ENCODE peak calls at places on chromosomes 12 and 14, in eight cellular contexts. Y is sigmoid colon, J is suprapubic skin, O is stomach, A is gastrocnemius medialis, F is A549, N is upper lobe of left lung, C is body of pancreas. T is an unnamed sample.

GRCh38 chr14:25757364-25757763 is 707.4 kb upstream of the STXBP6 start:
- DNase-seq in Y (no peak), O (no peak), N (no peak), C (no peak), A (no peak), F (no peak), J (no peak), T (no peak)

GRCh38 chr12:121828306-121828705 is 24.5 kb downstream of the SETD1B start:
- DNase-seq in O (no peak), N (no peak), A (no peak), F (no peak), Y (no peak), J (no peak), C (no peak), T (no peak)

GRCh38 chr14:34374998-34375740 is 86.9 kb downstream of the SPTSSA start:
- DNase-seq in F (no peak), A (no peak), J (no peak), N (no peak), C (no peak), Y (no peak), O (no peak), T (no peak)

GRCh38 chr12:131131077-131131807 is 177.5 kb downstream of the ADGRD1 start:
- DNase-seq in J (peak), O (no peak), C (no peak), F (no peak), N (peak), Y (peak), A (no peak), T (peak)

GRCh38 chr12:78361683-78362082 is 502.9 kb upstream of the SYT1 start:
- DNase-seq in C (no peak), Y (no peak), J (no peak), O (no peak), A (no peak), N (no peak), F (no peak), T (no peak)

GRCh38 chr12:116609715-116610114 is 50.5 kb downstream of the MAP1LC3B2 start:
- DNase-seq in J (no peak), A (no peak), O (no peak), C (no peak), F (no peak), Y (no peak), N (no peak), T (no peak)

GRCh38 chr12:13962699-13963098 is 18.7 kb downstream of the GRIN2B start:
- DNase-seq in J (no peak), N (peak), C (peak), Y (no peak), A (no peak), O (no peak), F (peak), T (no peak)

GRCh38 chr12:117486840-117487659 is 125.6 kb upstream of the NOS1 start:
- DNase-seq in N (peak), F (peak), C (peak), Y (no peak), J (no peak), A (peak), O (peak), T (no peak)

GRCh38 chr12:29415111-29415510 is 34.1 kb upstream of the ERGIC2 start:
- DNase-seq in J (no peak), N (no peak), A (no peak), C (no peak), Y (no peak), F (no peak), O (no peak), T (no peak)

GRCh38 chr12:124761056-124761455 is 102.6 kb downstream of the SCARB1 start:
- DNase-seq in C (no peak), Y (no peak), O (no peak), A (no peak), F (no peak), N (no peak), J (no peak), T (no peak)

GRCh38 chr14:35435177-35435576 is 30.6 kb upstream of the NFKBIA start:
- DNase-seq in O (no peak), N (no peak), C (no peak), A (no peak), F (no peak), Y (no peak), J (no peak), T (no peak)

GRCh38 chr12:124422142-124422569 is 127.3 kb downstream of the RFLNA start:
- DNase-seq in N (peak), Y (no peak), F (peak), J (no peak), C (peak), A (no peak), O (peak), T (no peak)

GRCh38 chr12:127607146-127607725 is 659.7 kb upstream of the TMEM132C start:
- DNase-seq in A (no peak), F (no peak), C (no peak), N (no peak), J (no peak), O (no peak), Y (no peak), T (no peak)

GRCh38 chr14:32021341-32021740 is 55.8 kb upstream of the ARHGAP5 start:
- DNase-seq in N (no peak), Y (no peak), O (no peak), A (no peak), C (no peak), F (no peak), J (no peak), T (no peak)

GRCh38 chr12:87021400-87021799 is 765.2 kb upstream of the MGAT4C start:
- DNase-seq in C (no peak), J (no peak), F (no peak), O (no peak), A (no peak), Y (no peak), N (no peak), T (no peak)

GRCh38 chr12:124453419-124454351 is 113.7 kb downstream of the NCOR2 start:
- DNase-seq in F (peak), O (peak), A (peak), N (peak), J (no peak), C (peak), Y (peak), T (peak)

GRCh38 chr14:41749425-41749824 is 142.7 kb downstream of the LRFN5 start:
- DNase-seq in O (no peak), J (no peak), C (no peak), N (no peak), F (no peak), A (no peak), Y (no peak), T (no peak)

GRCh38 chr14:36346052-36346451 is 25.6 kb upstream of the MBIP start:
- DNase-seq in F (no peak), C (no peak), Y (no peak), A (no peak), O (no peak), N (no peak), J (no peak), T (no peak)

GRCh38 chr12:17593715-17594406 is 496.1 kb downstream of the RERGL start:
- DNase-seq in O (no peak), C (no peak), F (no peak), A (no peak), Y (no peak), J (no peak), N (no peak), T (no peak)

GRCh38 chr12:49883065-49883464 is 20.6 kb downstream of the FAIM2 start:
- DNase-seq in F (no peak), O (no peak), J (no peak), C (no peak), N (no peak), A (no peak), Y (peak), T (no peak)

GRCh38 chr14:23538785-23539184 is 12.8 kb downstream of the ZFHX2 start:
- DNase-seq in A (no peak), Y (no peak), O (no peak), N (no peak), J (no peak), F (no peak), C (no peak), T (no peak)

GRCh38 chr14:71833476-71833875 is 98.8 kb upstream of the RGS6 start:
- DNase-seq in F (no peak), N (no peak), J (no peak), A (no peak), Y (no peak), C (no peak), O (no peak), T (no peak)

GRCh38 chr12:24069532-24070395 is 120.3 kb upstream of the SOX5 start:
- DNase-seq in C (peak), Y (no peak), N (no peak), O (no peak), J (no peak), F (no peak), A (no peak), T (no peak)

GRCh38 chr12:10016881-10017280 is 6.5 kb downstream of the CLEC12B start:
- DNase-seq in O (no peak), A (no peak), C (no peak), J (no peak), F (peak), N (no peak), Y (no peak), T (no peak)

GRCh38 chr14:73025544-73025943 is 1.4 kb downstream of the ZFYVE1 start:
- DNase-seq in Y (no peak), N (no peak), C (no peak), A (no peak), F (no peak), J (no peak), O (no peak), T (no peak)

GRCh38 chr12:132620893-132621656 is 2.5 kb downstream of the P2RX2 start:
- DNase-seq in A (no peak), O (no peak), Y (no peak), J (no peak), N (no peak), F (no peak), C (no peak), T (no peak)

GRCh38 chr12:113777751-113778150 is 188.4 kb downstream of the RBM19 start:
- DNase-seq in C (no peak), A (no peak), F (no peak), N (no peak), O (no peak), J (no peak), Y (no peak), T (no peak)

GRCh38 chr14:42110167-42110566 is 503.5 kb downstream of the LRFN5 start:
- DNase-seq in A (no peak), C (no peak), N (no peak), O (no peak), J (no peak), F (peak), Y (no peak), T (no peak)

GRCh38 chr14:51155331-51155730 is 60.4 kb upstream of the TRIM9 start:
- DNase-seq in O (no peak), A (no peak), Y (no peak), J (no peak), N (no peak), F (no peak), C (no peak), T (no peak)

GRCh38 chr12:116259800-116260589 is 17.5 kb downstream of the MED13L start:
- DNase-seq in F (no peak), A (no peak), O (no peak), C (no peak), N (no peak), J (no peak), Y (no peak), T (no peak)

GRCh38 chr12:7877421-7877820 is 4.7 kb upstream of the SLC2A14 start:
- DNase-seq in C (no peak), A (no peak), Y (no peak), F (no peak), N (no peak), O (no peak), J (no peak), T (no peak)

GRCh38 chr12:104596128-104596799 is 139.5 kb downstream of the CHST11 start:
- DNase-seq in Y (peak), F (no peak), C (no peak), O (no peak), A (peak), J (peak), N (no peak), T (peak)

GRCh38 chr12:59404109-59404650 is 191.6 kb upstream of the SLC16A7 start:
- DNase-seq in F (no peak), N (no peak), J (no peak), O (no peak), A (no peak), Y (no peak), C (no peak), T (no peak)

GRCh38 chr12:40099423-40099853 is 6.4 kb downstream of the SLC2A13 start:
- DNase-seq in C (peak), Y (no peak), J (no peak), F (peak), A (no peak), O (no peak), N (no peak), T (peak)

GRCh38 chr12:93785262-93786010 is 108.3 kb downstream of the CRADD start:
- DNase-seq in Y (peak), O (no peak), A (peak), F (peak), C (peak), J (no peak), N (no peak), T (peak)

GRCh38 chr12:106629797-106630669 is 47.2 kb downstream of the RFX4 start:
- DNase-seq in A (no peak), Y (no peak), J (no peak), F (no peak), C (no peak), O (no peak), N (no peak), T (no peak)

GRCh38 chr14:44662250-44662891 is 155.3 kb upstream of the FSCB start:
- DNase-seq in F (no peak), O (no peak), A (no peak), J (no peak), C (no peak), Y (no peak), N (no peak), T (no peak)

GRCh38 chr12:4720637-4720995 is 416 bp downstream of the GALNT8 start:
- DNase-seq in O (no peak), A (no peak), N (no peak), J (no peak), Y (no peak), C (no peak), F (no peak), T (no peak)
- H3K27ac ChIP-seq in O (no peak), A (no peak), N (no peak), J (no peak), Y (no peak), C (no peak), F (no peak), T (peak)

GRCh38 chr14:65410640-65411039 is 1.9 kb upstream of the FUT8 start:
- DNase-seq in O (no peak), N (no peak), Y (no peak), A (no peak), J (no peak), C (no peak), F (no peak), T (no peak)

GRCh38 chr14:65412189-65412846 is at the start of gene FUT8:
- DNase-seq in O (peak), N (peak), A (peak), F (peak), J (peak), Y (peak), C (peak), T (peak)

GRCh38 chr14:65412881-65413738 is 580 bp downstream of the FUT8 start:
- DNase-seq in A (no peak), O (peak), Y (peak), J (peak), N (no peak), C (no peak), F (peak), T (peak)

GRCh38 chr14:65413739-65414045 is 1.2 kb downstream of the FUT8 start:
- DNase-seq in F (no peak), A (no peak), O (no peak), C (peak), Y (no peak), J (no peak), N (no peak), T (no peak)

GRCh38 chr14:65411656-65412188 is 808 bp upstream of the FUT8 start:
- DNase-seq in Y (peak), C (peak), A (peak), N (peak), J (peak), O (peak), F (peak), T (peak)
- TF ChIP-seq POLR2A in Y (peak), C (peak), A (peak), N (peak), J (peak), O (peak), F (peak), T (peak)

DNA sequence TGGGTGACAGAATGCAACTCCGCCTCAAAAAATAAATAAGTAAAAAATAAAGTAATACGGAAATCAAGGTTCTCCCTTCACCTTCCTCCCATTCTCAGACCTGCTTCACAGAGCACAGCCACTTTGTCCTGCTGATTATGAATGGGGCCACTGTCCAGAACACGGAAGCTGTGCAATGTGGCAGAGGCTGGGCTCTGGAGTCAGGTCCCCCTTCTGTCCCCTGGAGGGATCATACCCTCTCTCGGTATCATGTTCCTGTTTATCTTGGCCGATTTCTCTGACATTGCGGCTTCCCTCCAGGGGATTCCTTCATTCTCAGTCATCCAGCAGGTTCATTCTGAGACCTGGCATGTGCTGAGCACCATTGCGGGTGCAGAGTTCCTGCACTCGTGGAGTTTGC is 11.3 kb downstream of the PPP2R5C start:
- DNase-seq in J (no peak), A (no peak), C (peak), Y (no peak), N (no peak), O (no peak), F (no peak), T (no peak)
- H3K4me3 ChIP-seq in J (no peak), A (no peak), C (no peak), Y (no peak), N (no peak), O (no peak), F (no peak), T (no peak)

GRCh38 chr12:69024413-69024812 is 91.4 kb upstream of the CPM start:
- DNase-seq in J (peak), C (peak), Y (no peak), O (peak), N (no peak), A (no peak), F (peak), T (peak)
- H3K27ac ChIP-seq in J (peak), C (peak), Y (no peak), O (no peak), N (peak), A (no peak), F (peak), T (no peak)

DNA sequence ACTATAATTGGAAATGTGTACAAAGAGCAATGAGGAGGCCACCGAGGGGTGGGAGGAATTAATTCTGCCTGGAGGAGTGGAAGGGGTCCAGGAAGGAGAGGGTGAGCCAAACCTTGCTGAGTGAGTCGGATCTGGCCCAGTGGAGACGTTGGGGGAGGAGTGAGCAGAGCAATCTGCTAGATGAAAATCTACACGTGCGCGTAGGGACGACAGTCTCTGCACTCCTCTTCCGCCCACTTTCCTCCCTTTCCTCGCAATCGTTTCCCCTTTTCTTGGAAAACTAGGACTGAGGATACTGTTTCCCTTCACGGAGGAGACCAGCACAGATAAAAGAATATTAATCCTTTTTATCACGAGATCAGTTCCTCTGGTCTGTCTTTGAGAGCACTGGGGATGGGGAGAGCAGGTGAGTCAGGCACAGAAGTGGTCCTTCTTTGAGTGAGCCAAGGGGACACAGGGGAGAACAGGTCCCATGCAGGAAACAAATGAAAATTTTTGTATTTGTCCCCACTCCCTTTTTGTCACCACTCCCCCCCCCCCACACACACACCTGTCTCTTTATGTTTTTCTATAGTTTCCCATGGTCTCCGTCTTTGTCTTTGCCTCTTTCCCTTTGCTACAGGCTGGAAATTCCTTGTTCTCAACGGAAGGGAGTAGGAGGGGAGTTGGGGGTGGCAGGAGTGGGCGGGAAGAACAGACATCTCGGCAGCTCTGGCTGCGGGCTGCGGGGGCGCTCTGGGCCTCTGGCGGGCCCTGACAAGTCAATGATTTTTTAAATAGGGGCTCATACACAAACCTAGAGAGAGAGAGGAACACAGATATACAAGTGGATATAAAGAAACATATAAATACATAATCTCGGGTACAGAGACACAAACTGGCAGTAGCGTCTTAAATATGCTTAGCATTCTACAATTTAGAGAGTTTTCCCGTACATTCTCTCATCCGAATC is 2.6 kb upstream of the NAB2 start:
- DNase-seq in C (peak), F (peak), J (no peak), N (peak), A (no peak), O (peak), Y (peak), T (peak)
- TF ChIP-seq POLR2A in C (no peak), F (no peak), J (no peak), N (no peak), A (no peak), O (no peak), Y (no peak), T (no peak)

DNA sequence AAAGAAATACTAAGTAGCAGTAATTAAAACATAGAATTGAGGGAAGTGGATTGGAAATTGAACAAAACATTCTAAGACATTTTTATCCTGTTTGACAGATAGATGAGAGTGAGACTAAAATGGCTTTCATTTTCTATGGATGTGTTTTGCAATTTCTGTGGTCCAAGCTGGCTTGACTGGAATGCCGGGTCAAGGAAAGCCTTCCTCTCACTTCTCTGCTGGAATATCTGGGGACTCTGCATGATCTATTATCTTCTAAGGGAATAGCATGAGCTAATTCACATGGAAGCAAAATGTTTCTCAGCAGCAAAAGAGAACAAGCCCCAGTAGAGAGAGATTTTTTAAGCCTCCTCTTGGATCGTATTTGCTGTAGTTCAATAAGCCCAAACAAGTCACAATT is 407.9 kb upstream of the ATXN7L3B start:
- DNase-seq in N (no peak), J (no peak), A (no peak), C (no peak), F (no peak), Y (no peak), O (no peak), T (no peak)
- H3K4me3 ChIP-seq in N (no peak), J (no peak), A (no peak), C (no peak), F (no peak), Y (no peak), O (no peak), T (no peak)

GRCh38 chr12:64387201-64387816 is 3.2 kb downstream of the C12orf56 start:
- DNase-seq in C (no peak), F (no peak), Y (no peak), J (no peak), A (no peak), O (no peak), N (no peak), T (no peak)

GRCh38 chr12:64390275-64390851 is at the start of gene C12orf56:
- DNase-seq in F (peak), N (peak), A (no peak), C (peak), O (no peak), Y (no peak), J (no peak), T (no peak)

GRCh38 chr12:64385468-64385867 is 5.1 kb downstream of the C12orf56 start:
- DNase-seq in F (no peak), O (no peak), C (no peak), N (no peak), Y (no peak), J (no peak), A (no peak), T (no peak)

GRCh38 chr12:64392221-64392620 is 1.7 kb upstream of the C12orf56 start:
- DNase-seq in N (no peak), C (no peak), Y (no peak), A (no peak), F (peak), J (no peak), O (no peak), T (no peak)

DNA sequence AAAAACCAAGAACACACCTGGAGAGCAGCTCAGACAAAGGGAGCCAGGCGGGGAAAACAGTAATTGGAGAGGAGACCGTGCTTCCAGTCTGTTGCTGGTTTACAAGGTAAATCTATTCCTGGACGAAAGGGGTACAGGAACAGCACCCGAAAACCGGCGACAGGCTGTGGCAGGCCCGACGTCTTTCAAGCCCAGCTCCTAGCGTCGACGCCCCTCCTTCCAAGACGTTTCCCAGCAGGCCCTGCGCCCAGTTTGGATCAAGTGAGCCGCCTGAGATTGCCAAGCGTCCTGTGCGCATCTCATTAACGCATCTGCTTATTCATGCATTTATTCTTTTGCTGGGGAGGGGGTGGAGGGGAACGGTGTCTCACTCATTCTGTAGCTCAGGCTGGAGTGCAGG is 1.4 kb downstream of the C12orf56 start:
- DNase-seq in N (peak), F (no peak), Y (no peak), C (no peak), J (no peak), O (no peak), A (no peak), T (no peak)
- H3K27ac ChIP-seq in N (no peak), F (no peak), Y (no peak), C (no peak), J (no peak), O (no peak), A (no peak), T (no peak)